ENCODE peak calls at places on chromosomes 11 and 22, in eight cellular contexts. One of them, this sample, is unnamed.

GRCh38 chr11:82474876-82475275 is 258.8 kb downstream of the FAM181B start:
- DNase-seq in neural progenitor cell: no peak
- DNase-seq in cardiac muscle cell: no peak
- DNase-seq in amniotic stem cell: no peak
- DNase-seq in LoVo: no peak
- DNase-seq in esophagus muscularis mucosa: no peak
- DNase-seq in HT-29: no peak
- DNase-seq in effector memory CD8-positive, alpha-beta T cell: no peak
- DNase-seq in this sample: no peak

GRCh38 chr11:108680267-108680666 is 15.4 kb downstream of the DDX10 start:
- DNase-seq in LoVo: no peak
- DNase-seq in HT-29: no peak
- DNase-seq in esophagus muscularis mucosa: no peak
- DNase-seq in neural progenitor cell: no peak
- DNase-seq in effector memory CD8-positive, alpha-beta T cell: no peak
- DNase-seq in amniotic stem cell: no peak
- DNase-seq in cardiac muscle cell: peak; percentile 67
- DNase-seq in this sample: no peak

GRCh38 chr11:3836903-3837302 is 3.9 kb downstream of the RHOG start:
- DNase-seq in effector memory CD8-positive, alpha-beta T cell: peak; percentile 30
- DNase-seq in esophagus muscularis mucosa: no peak
- DNase-seq in amniotic stem cell: no peak
- DNase-seq in cardiac muscle cell: no peak
- DNase-seq in neural progenitor cell: no peak
- DNase-seq in HT-29: no peak
- DNase-seq in LoVo: no peak
- DNase-seq in this sample: no peak

GRCh38 chr11:117256573-117256972 is 24.1 kb downstream of the RNF214 start:
- DNase-seq in esophagus muscularis mucosa: no peak
- DNase-seq in LoVo: no peak
- DNase-seq in HT-29: no peak
- DNase-seq in effector memory CD8-positive, alpha-beta T cell: no peak
- DNase-seq in amniotic stem cell: no peak
- DNase-seq in neural progenitor cell: no peak
- DNase-seq in cardiac muscle cell: peak; percentile 13
- DNase-seq in this sample: no peak

GRCh38 chr22:44893731-44894080 is 116.1 kb downstream of the PHF21B start:
- DNase-seq in neural progenitor cell: no peak
- DNase-seq in cardiac muscle cell: no peak
- DNase-seq in amniotic stem cell: no peak
- DNase-seq in LoVo: no peak
- DNase-seq in HT-29: no peak
- DNase-seq in esophagus muscularis mucosa: no peak
- DNase-seq in effector memory CD8-positive, alpha-beta T cell: no peak
- DNase-seq in this sample: no peak

GRCh38 chr11:1920909-1921575 is 1.5 kb downstream of the TNNT3 start:
- DNase-seq in HT-29: no peak
- DNase-seq in cardiac muscle cell: no peak
- DNase-seq in neural progenitor cell: peak; percentile 11
- DNase-seq in amniotic stem cell: no peak
- DNase-seq in LoVo: no peak
- DNase-seq in effector memory CD8-positive, alpha-beta T cell: no peak
- DNase-seq in esophagus muscularis mucosa: no peak
- DNase-seq in this sample: no peak

GRCh38 chr11:63023851-63024648 is 8.4 kb upstream of the SLC22A8 start:
- DNase-seq in cardiac muscle cell: peak; percentile 82
- DNase-seq in amniotic stem cell: peak; percentile 42
- DNase-seq in LoVo: peak; percentile 66
- DNase-seq in HT-29: peak; percentile 89
- DNase-seq in esophagus muscularis mucosa: peak; percentile 96
- DNase-seq in effector memory CD8-positive, alpha-beta T cell: peak; percentile 80
- DNase-seq in neural progenitor cell: peak; percentile 89
- DNase-seq in this sample: peak; percentile 23

GRCh38 chr11:102727890-102728289 is 3.1 kb upstream of the MMP8 start:
- DNase-seq in amniotic stem cell: no peak
- DNase-seq in esophagus muscularis mucosa: no peak
- DNase-seq in neural progenitor cell: no peak
- DNase-seq in effector memory CD8-positive, alpha-beta T cell: no peak
- DNase-seq in cardiac muscle cell: peak; percentile 45
- DNase-seq in LoVo: no peak
- DNase-seq in HT-29: no peak
- DNase-seq in this sample: no peak

GRCh38 chr11:67055812-67056211 is 835 bp upstream of the RHOD start:
- DNase-seq in cardiac muscle cell: peak; percentile 33
- DNase-seq in esophagus muscularis mucosa: no peak
- DNase-seq in LoVo: peak; percentile 24
- DNase-seq in neural progenitor cell: peak; percentile 22
- DNase-seq in amniotic stem cell: no peak
- DNase-seq in HT-29: peak; percentile 63
- DNase-seq in effector memory CD8-positive, alpha-beta T cell: no peak
- DNase-seq in this sample: no peak